ENCODE peak calls at places on chromosome 11, in ten cellular contexts. U is psoas muscle; K is A549; M is tibial artery; J is NCI-H774; Q is fibroblast of the aortic adventitia; A is H9; V is EH; Z is activated CD8-positive, alpha-beta memory T cell treated with anti-CD3 and anti-CD28 coated beads for 1 hour; F is sigmoid colon. E is an unnamed sample.

GRCh38 chr11:2779499-2779980 is 79.7 kb upstream of the KCNQ1OT1 start:
- DNase-seq in U (no peak), K (no peak), M (no peak), J (no peak), Q (no peak), A (no peak), V (no peak), Z (no peak), F (no peak), E (no peak)

GRCh38 chr11:68693484-68693882 is 9.1 kb downstream of the GAL start:
- DNase-seq in U (no peak), K (no peak), M (no peak), J (no peak), Q (no peak), A (no peak), V (no peak), Z (no peak), F (peak), E (no peak)

GRCh38 chr11:60265373-60266214 is 14.9 kb upstream of the MS4A4A start:
- DNase-seq in U (no peak), K (peak), M (no peak), J (peak), Q (peak), A (no peak), V (peak), Z (no peak), F (no peak), E (peak)

GRCh38 chr11:65575568-65576231 is at the start of gene EHBP1L1:
- DNase-seq in U (peak), K (peak), M (peak), J (peak), Q (peak), A (no peak), V (peak), Z (no peak), F (peak), E (peak)

GRCh38 chr11:64925536-64926449 is 1.3 kb downstream of the PPP2R5B start:
- DNase-seq in U (peak), K (no peak), M (no peak), J (no peak), Q (no peak), A (no peak), V (no peak), Z (no peak), F (no peak), E (no peak)

GRCh38 chr11:2409701-2410468 is 9.3 kb downstream of the TSSC4 start:
- DNase-seq in U (no peak), K (no peak), M (no peak), J (no peak), Q (no peak), A (no peak), V (no peak), Z (no peak), F (no peak), E (no peak)

GRCh38 chr11:16338397-16338796 is 17.9 kb downstream of the SOX6 start:
- DNase-seq in U (no peak), K (no peak), M (no peak), J (no peak), Q (no peak), A (no peak), V (no peak), Z (no peak), F (no peak), E (no peak)

GRCh38 chr11:70584786-70585545 is 186.6 kb downstream of the CTTN start:
- DNase-seq in U (peak), K (no peak), M (no peak), J (no peak), Q (no peak), A (no peak), V (no peak), Z (no peak), F (peak), E (no peak)

GRCh38 chr11:73570415-73571114 is 27.3 kb downstream of the FAM168A start:
- DNase-seq in U (no peak), K (peak), M (no peak), J (peak), Q (peak), A (no peak), V (peak), Z (no peak), F (no peak), E (no peak)

GRCh38 chr11:33734441-33735165 is 1.6 kb downstream of the CD59 start:
- DNase-seq in U (peak), K (no peak), M (no peak), J (no peak), Q (peak), A (no peak), V (peak), Z (no peak), F (no peak), E (no peak)

GRCh38 chr11:44539971-44540370 is 25.5 kb upstream of the CD82 start:
- DNase-seq in U (no peak), K (no peak), M (no peak), J (peak), Q (no peak), A (no peak), V (no peak), Z (no peak), F (no peak), E (no peak)

GRCh38 chr11:123055132-123055924 is 6.6 kb downstream of the HSPA8 start:
- DNase-seq in U (no peak), K (no peak), M (no peak), J (no peak), Q (no peak), A (peak), V (no peak), Z (no peak), F (no peak), E (no peak)

GRCh38 chr11:12802418-12803085 is 128.3 kb downstream of the TEAD1 start:
- DNase-seq in U (no peak), K (peak), M (peak), J (peak), Q (peak), A (no peak), V (peak), Z (no peak), F (peak), E (peak)

GRCh38 chr11:126918556-126918955 is 82.0 kb downstream of the KIRREL3 start:
- DNase-seq in U (no peak), K (no peak), M (no peak), J (no peak), Q (peak), A (no peak), V (peak), Z (no peak), F (no peak), E (no peak)

GRCh38 chr11:19849107-19849789 is 136.6 kb downstream of the NAV2 start:
- DNase-seq in U (peak), K (no peak), M (no peak), J (no peak), Q (peak), A (no peak), V (peak), Z (no peak), F (no peak), E (no peak)

GRCh38 chr11:71155846-71156245 is 96.5 kb downstream of the SHANK2 start:
- DNase-seq in U (no peak), K (no peak), M (peak), J (no peak), Q (no peak), A (peak), V (no peak), Z (no peak), F (no peak), E (no peak)

GRCh38 chr11:65498042-65498726 is 661 bp upstream of the MALAT1 start:
- DNase-seq in U (peak), K (peak), M (peak), J (peak), Q (peak), A (no peak), V (peak), Z (peak), F (peak), E (peak)

GRCh38 chr11:40338739-40339138 is 1120.7 kb downstream of the LRRC4C start:
- DNase-seq in U (no peak), K (peak), M (no peak), J (no peak), Q (peak), A (no peak), V (peak), Z (no peak), F (no peak), E (no peak)

GRCh38 chr11:110336054-110336453 is 39.6 kb upstream of the RDX start:
- DNase-seq in U (no peak), K (no peak), M (no peak), J (no peak), Q (no peak), A (no peak), V (no peak), Z (no peak), F (no peak), E (no peak)

GRCh38 chr11:72676874-72677341 is 2.7 kb upstream of the PDE2A start:
- DNase-seq in U (peak), K (peak), M (peak), J (no peak), Q (peak), A (peak), V (peak), Z (no peak), F (no peak), E (peak)

E was measured in activated CD4-positive, alpha-beta T cell treated with anti-CD3 and anti-CD28 coated beads for 48 hours.